ENCODE peak calls at places on chromosomes 3 and 15, in ten cellular contexts. A, I, L, R, Y, P, Z, W, G and B are unnamed samples.

GRCh38 chr3:50226888-50227389 is 9.1 kb upstream of the GNAI2 start:
- DNase-seq in I (peak; percentile 25), Y (peak; percentile 45), A (peak; percentile 36), G (no peak), R (no peak), L (no peak), W (no peak), P (no peak), Z (peak; percentile 60), B (peak; percentile 43)

GRCh38 chr15:37134699-37135131 is 34.4 kb upstream of the MEIS2 start:
- DNase-seq in P (no peak), R (peak; percentile 1), A (no peak), I (peak; percentile 29), L (no peak), Y (no peak), G (no peak), W (no peak), Z (peak; percentile 67), B (no peak)

GRCh38 chr15:37765809-37766208 is 168.6 kb upstream of the TMCO5A start:
- DNase-seq in A (no peak), Y (no peak), R (no peak), W (no peak), G (no peak), Z (no peak), L (no peak), P (no peak), I (peak; percentile 2), B (no peak)

GRCh38 chr15:73941044-73941443 is 14.8 kb downstream of the LOXL1 start:
- DNase-seq in L (peak; percentile 59), G (no peak), W (peak; percentile 65), R (no peak), Z (peak; percentile 90), I (no peak), A (no peak), P (no peak), Y (no peak), B (no peak)

GRCh38 chr15:80403712-80404056 is 498 bp upstream of the ARNT2 start:
- DNase-seq in I (peak; percentile 41), Z (no peak), R (peak; percentile 10), L (no peak), A (no peak), P (no peak), G (peak; percentile 43), W (no peak), Y (no peak), B (no peak)

GRCh38 chr3:57939776-57940175 is 68.4 kb upstream of the FLNB start:
- DNase-seq in Y (no peak), A (no peak), R (no peak), G (no peak), P (no peak), I (no peak), W (no peak), Z (no peak), L (no peak), B (no peak)

GRCh38 chr3:11136871-11137626 is 17.2 kb upstream of the HRH1 start:
- DNase-seq in P (no peak), I (no peak), Z (peak; percentile 99), A (no peak), Y (no peak), G (no peak), L (peak; percentile 94), R (no peak), W (peak; percentile 97), B (no peak)

GRCh38 chr3:53725308-53725995 is 120.8 kb downstream of the CHDH start:
- DNase-seq in Z (no peak), A (no peak), I (no peak), W (no peak), P (no peak), Y (no peak), R (peak; percentile 55), L (no peak), G (no peak), B (no peak)

GRCh38 chr3:151009981-151010380 is 37.5 kb upstream of the CLRN1 start:
- DNase-seq in R (no peak), W (no peak), L (no peak), I (no peak), Z (no peak), A (no peak), G (no peak), P (no peak), Y (no peak), B (no peak)

GRCh38 chr3:21795152-21795837 is 44.3 kb upstream of the ZNF385D start:
- DNase-seq in G (no peak), R (no peak), P (no peak), I (no peak), L (no peak), Z (no peak), Y (no peak), W (no peak), A (no peak), B (no peak)

GRCh38 chr15:65783872-65784271 is 8.2 kb downstream of the DENND4A start:
- DNase-seq in L (no peak), P (no peak), I (no peak), G (no peak), Z (no peak), R (no peak), A (no peak), W (no peak), Y (no peak), B (no peak)

GRCh38 chr15:44102675-44103254 is 92.3 kb downstream of the FRMD5 start:
- DNase-seq in Z (peak; percentile 99), R (no peak), W (peak; percentile 91), L (peak; percentile 73), I (peak; percentile 8), G (peak; percentile 3), Y (no peak), P (no peak), A (no peak), B (no peak)

GRCh38 chr15:34725565-34725964 is 29.2 kb downstream of the GJD2 start:
- DNase-seq in W (no peak), Z (no peak), Y (no peak), I (no peak), A (no peak), R (no peak), L (no peak), G (no peak), P (no peak), B (no peak)

GRCh38 chr15:22887157-22887951 is 48.9 kb downstream of the NIPA2 start:
- DNase-seq in I (no peak), P (no peak), L (no peak), R (no peak), A (no peak), G (no peak), Z (peak; percentile 93), W (no peak), Y (no peak), B (no peak)

GRCh38 chr3:163785693-163786092 is 1292.6 kb downstream of the SI start:
- DNase-seq in W (no peak), A (no peak), P (peak; percentile 25), G (peak; percentile 8), Y (no peak), Z (peak; percentile 51), R (peak; percentile 2), I (no peak), L (no peak), B (no peak)

GRCh38 chr3:195115598-195115905 is 155.4 kb downstream of the XXYLT1 start:
- DNase-seq in R (no peak), A (no peak), G (no peak), Z (no peak), I (no peak), L (no peak), W (no peak), P (no peak), Y (no peak), B (no peak)

GRCh38 chr15:67049351-67050044 is 15.9 kb upstream of the SMAD3 start:
- DNase-seq in G (no peak), L (peak; percentile 77), A (no peak), Y (no peak), I (no peak), R (no peak), P (no peak), Z (peak; percentile 85), W (no peak), B (no peak)